ENCODE peak calls at places on chromosomes 3 and 15, in eight cellular contexts. One of them, this sample, is unnamed.

GRCh38 chr3:48628277-48629017 is 6.8 kb downstream of the SLC26A6 start:
- DNase-seq in A549: no peak
- DNase-seq in hepatocyte: no peak
- DNase-seq in spleen: no peak
- DNase-seq in psoas muscle: no peak
- DNase-seq in H9: no peak
- DNase-seq in PC-3: no peak
- DNase-seq in body of pancreas: no peak
- DNase-seq in this sample: no peak

GRCh38 chr3:156233875-156234274 is 113.5 kb downstream of the KCNAB1 start:
- DNase-seq in A549: no peak
- DNase-seq in hepatocyte: no peak
- DNase-seq in spleen: no peak
- DNase-seq in psoas muscle: no peak
- DNase-seq in H9: no peak
- DNase-seq in PC-3: no peak
- DNase-seq in body of pancreas: no peak
- DNase-seq in this sample: no peak

GRCh38 chr3:60542981-60543380 is 708.3 kb downstream of the FHIT start:
- DNase-seq in A549: no peak
- DNase-seq in hepatocyte: peak; percentile 36
- DNase-seq in spleen: no peak
- DNase-seq in psoas muscle: no peak
- DNase-seq in H9: no peak
- DNase-seq in PC-3: no peak
- DNase-seq in body of pancreas: no peak
- DNase-seq in this sample: no peak

GRCh38 chr3:66407281-66408218 is 93.3 kb downstream of the LRIG1 start:
- DNase-seq in A549: peak; percentile 29
- DNase-seq in hepatocyte: peak; percentile 74
- DNase-seq in spleen: peak; percentile 91
- DNase-seq in psoas muscle: peak; percentile 78
- DNase-seq in H9: peak; percentile 85
- DNase-seq in PC-3: peak; percentile 67
- DNase-seq in body of pancreas: peak; percentile 85
- DNase-seq in this sample: no peak

GRCh38 chr15:65981837-65982696 is 112.8 kb downstream of the RAB11A start:
- DNase-seq in A549: no peak
- DNase-seq in hepatocyte: peak; percentile 69
- DNase-seq in spleen: peak; percentile 86
- DNase-seq in psoas muscle: no peak
- DNase-seq in H9: peak; percentile 93
- DNase-seq in PC-3: no peak
- DNase-seq in body of pancreas: peak; percentile 65
- DNase-seq in this sample: peak; percentile 83

GRCh38 chr3:48405343-48405881 is 24.5 kb downstream of the PLXNB1 start:
- DNase-seq in A549: no peak
- DNase-seq in hepatocyte: no peak
- DNase-seq in spleen: peak; percentile 64
- DNase-seq in psoas muscle: peak; percentile 10
- DNase-seq in H9: no peak
- DNase-seq in PC-3: no peak
- DNase-seq in body of pancreas: peak; percentile 4
- DNase-seq in this sample: peak; percentile 22

GRCh38 chr3:58577269-58577821 is at the start of gene FAM107A:
- DNase-seq in A549: peak; percentile 30
- DNase-seq in hepatocyte: no peak
- DNase-seq in spleen: peak; percentile 30
- DNase-seq in psoas muscle: no peak
- DNase-seq in H9: peak; percentile 85
- DNase-seq in PC-3: peak; percentile 33
- DNase-seq in body of pancreas: peak; percentile 52
- DNase-seq in this sample: no peak

GRCh38 chr15:43187544-43188155 is 2.4 kb downstream of the CCNDBP1 start:
- DNase-seq in A549: peak; percentile 51
- DNase-seq in hepatocyte: peak; percentile 73
- DNase-seq in spleen: no peak
- DNase-seq in psoas muscle: no peak
- DNase-seq in H9: no peak
- DNase-seq in PC-3: peak; percentile 76
- DNase-seq in body of pancreas: no peak
- DNase-seq in this sample: no peak

GRCh38 chr3:187255314-187255713 is 36.2 kb downstream of the MASP1 start:
- DNase-seq in A549: no peak
- DNase-seq in hepatocyte: no peak
- DNase-seq in spleen: no peak
- DNase-seq in psoas muscle: no peak
- DNase-seq in H9: no peak
- DNase-seq in PC-3: no peak
- DNase-seq in body of pancreas: no peak
- DNase-seq in this sample: no peak

GRCh38 chr3:17135696-17136095 is 250.9 kb downstream of the PLCL2 start:
- DNase-seq in A549: no peak
- DNase-seq in hepatocyte: no peak
- DNase-seq in spleen: no peak
- DNase-seq in psoas muscle: no peak
- DNase-seq in H9: no peak
- DNase-seq in PC-3: no peak
- DNase-seq in body of pancreas: no peak
- DNase-seq in this sample: no peak

GRCh38 chr3:73723596-73723995 is 98.9 kb upstream of the PDZRN3 start:
- DNase-seq in A549: no peak
- DNase-seq in hepatocyte: no peak
- DNase-seq in spleen: no peak
- DNase-seq in psoas muscle: no peak
- DNase-seq in H9: no peak
- DNase-seq in PC-3: no peak
- DNase-seq in body of pancreas: no peak
- DNase-seq in this sample: no peak

GRCh38 chr3:73727117-73727802 is 102.5 kb upstream of the PDZRN3 start:
- DNase-seq in A549: no peak
- DNase-seq in hepatocyte: peak; percentile 54
- DNase-seq in spleen: no peak
- DNase-seq in psoas muscle: peak; percentile 46
- DNase-seq in H9: peak; percentile 37
- DNase-seq in PC-3: no peak
- DNase-seq in body of pancreas: peak; percentile 9
- DNase-seq in this sample: no peak

GRCh38 chr3:73733796-73734195 is 109.1 kb upstream of the PDZRN3 start:
- DNase-seq in A549: no peak
- DNase-seq in hepatocyte: no peak
- DNase-seq in spleen: no peak
- DNase-seq in psoas muscle: no peak
- DNase-seq in H9: no peak
- DNase-seq in PC-3: no peak
- DNase-seq in body of pancreas: no peak
- DNase-seq in this sample: no peak

GRCh38 chr3:73729969-73730440 is 105.3 kb upstream of the PDZRN3 start:
- DNase-seq in A549: no peak
- DNase-seq in hepatocyte: peak; percentile 12
- DNase-seq in spleen: no peak
- DNase-seq in psoas muscle: peak; percentile 72
- DNase-seq in H9: no peak
- DNase-seq in PC-3: no peak
- DNase-seq in body of pancreas: peak; percentile 10
- DNase-seq in this sample: peak; percentile 71

DNA sequence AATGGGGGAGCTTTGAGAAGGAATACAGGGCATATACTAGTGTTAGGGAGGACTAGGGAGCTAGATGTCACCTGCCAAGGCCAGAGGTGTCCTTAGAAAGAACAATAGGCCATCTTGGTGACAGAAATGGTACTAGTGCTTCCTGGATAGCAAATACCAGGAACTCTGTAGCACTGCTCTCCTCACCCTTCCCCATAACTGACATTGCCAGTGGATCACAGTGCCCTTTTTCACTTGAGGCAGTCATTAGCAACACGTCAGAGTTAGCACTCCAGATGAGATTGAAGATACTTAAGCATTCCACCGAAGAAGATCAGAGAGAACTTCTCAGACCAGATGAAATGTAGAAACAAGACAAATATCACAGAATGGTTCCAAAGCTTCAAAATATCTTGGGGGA is 103.1 kb upstream of the PDZRN3 start:
- DNase-seq in A549: no peak
- DNase-seq in hepatocyte: no peak
- DNase-seq in spleen: no peak
- DNase-seq in psoas muscle: no peak
- DNase-seq in H9: no peak
- DNase-seq in PC-3: no peak
- DNase-seq in body of pancreas: no peak
- DNase-seq in this sample: no peak
- H3K27ac ChIP-seq in A549: no peak overlapping the region
- H3K27ac ChIP-seq in hepatocyte: peak overlapping the region; percentile 77
- H3K27ac ChIP-seq in spleen: peak overlapping the region; percentile 45
- H3K27ac ChIP-seq in psoas muscle: peak overlapping the region; percentile 60
- H3K27ac ChIP-seq in H9: no peak overlapping the region
- H3K27ac ChIP-seq in PC-3: no peak overlapping the region
- H3K27ac ChIP-seq in body of pancreas: no peak overlapping the region
- H3K27ac ChIP-seq in this sample: peak overlapping the region; percentile 75

DNA sequence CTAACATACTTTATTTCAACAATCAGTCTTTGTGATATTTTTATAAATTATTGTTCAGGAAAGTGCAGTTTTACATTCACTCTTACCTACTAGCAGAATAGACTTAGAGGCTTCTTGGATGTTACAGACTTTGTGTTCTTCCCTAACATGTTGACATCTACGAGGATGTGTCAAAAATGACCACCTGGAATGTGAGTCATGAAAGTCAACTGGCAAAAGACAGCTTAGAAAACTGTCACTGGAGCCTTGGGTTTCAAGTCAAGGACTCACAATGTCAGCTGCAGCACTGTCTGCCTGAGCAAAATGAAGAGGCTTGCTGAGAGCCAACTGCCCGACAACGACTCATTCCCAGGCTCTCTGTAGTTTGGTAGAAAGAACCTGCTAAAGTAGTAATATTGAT is 91.5 kb downstream of the CERS3 start:
- DNase-seq in A549: no peak
- DNase-seq in hepatocyte: no peak
- DNase-seq in spleen: no peak
- DNase-seq in psoas muscle: no peak
- DNase-seq in H9: no peak
- DNase-seq in PC-3: no peak
- DNase-seq in body of pancreas: no peak
- DNase-seq in this sample: no peak
- H3K4me1 ChIP-seq in A549: no peaks in the 10 kb centered on the region
- H3K4me1 ChIP-seq in hepatocyte: no peaks in the 10 kb centered on the region
- H3K4me1 ChIP-seq in spleen: peaks cover 4% of the 10 kb centered on the region
- H3K4me1 ChIP-seq in psoas muscle: peaks cover 12% of the 10 kb centered on the region
- H3K4me1 ChIP-seq in H9: peaks cover 2% of the 10 kb centered on the region
- H3K4me1 ChIP-seq in PC-3: no peaks in the 10 kb centered on the region
- H3K4me1 ChIP-seq in body of pancreas: no peaks in the 10 kb centered on the region
- H3K4me1 ChIP-seq in this sample: no peaks in the 10 kb centered on the region

GRCh38 chr3:8608041-8608790 is 36.4 kb downstream of the SSUH2 start:
- DNase-seq in A549: no peak
- DNase-seq in hepatocyte: no peak
- DNase-seq in spleen: no peak
- DNase-seq in psoas muscle: no peak
- DNase-seq in H9: no peak
- DNase-seq in PC-3: no peak
- DNase-seq in body of pancreas: no peak
- DNase-seq in this sample: no peak

GRCh38 chr3:8608791-8609171 is 35.8 kb downstream of the SSUH2 start:
- DNase-seq in A549: no peak
- DNase-seq in hepatocyte: no peak
- DNase-seq in spleen: no peak
- DNase-seq in psoas muscle: no peak
- DNase-seq in H9: no peak
- DNase-seq in PC-3: no peak
- DNase-seq in body of pancreas: no peak
- DNase-seq in this sample: no peak

GRCh38 chr3:8606666-8607065 is 37.9 kb downstream of the SSUH2 start:
- DNase-seq in A549: no peak
- DNase-seq in hepatocyte: no peak
- DNase-seq in spleen: no peak
- DNase-seq in psoas muscle: no peak
- DNase-seq in H9: no peak
- DNase-seq in PC-3: no peak
- DNase-seq in body of pancreas: no peak
- DNase-seq in this sample: no peak

GRCh38 chr3:8604988-8605387 is 39.6 kb downstream of the SSUH2 start:
- DNase-seq in A549: no peak
- DNase-seq in hepatocyte: no peak
- DNase-seq in spleen: no peak
- DNase-seq in psoas muscle: no peak
- DNase-seq in H9: no peak
- DNase-seq in PC-3: no peak
- DNase-seq in body of pancreas: no peak
- DNase-seq in this sample: no peak

DNA sequence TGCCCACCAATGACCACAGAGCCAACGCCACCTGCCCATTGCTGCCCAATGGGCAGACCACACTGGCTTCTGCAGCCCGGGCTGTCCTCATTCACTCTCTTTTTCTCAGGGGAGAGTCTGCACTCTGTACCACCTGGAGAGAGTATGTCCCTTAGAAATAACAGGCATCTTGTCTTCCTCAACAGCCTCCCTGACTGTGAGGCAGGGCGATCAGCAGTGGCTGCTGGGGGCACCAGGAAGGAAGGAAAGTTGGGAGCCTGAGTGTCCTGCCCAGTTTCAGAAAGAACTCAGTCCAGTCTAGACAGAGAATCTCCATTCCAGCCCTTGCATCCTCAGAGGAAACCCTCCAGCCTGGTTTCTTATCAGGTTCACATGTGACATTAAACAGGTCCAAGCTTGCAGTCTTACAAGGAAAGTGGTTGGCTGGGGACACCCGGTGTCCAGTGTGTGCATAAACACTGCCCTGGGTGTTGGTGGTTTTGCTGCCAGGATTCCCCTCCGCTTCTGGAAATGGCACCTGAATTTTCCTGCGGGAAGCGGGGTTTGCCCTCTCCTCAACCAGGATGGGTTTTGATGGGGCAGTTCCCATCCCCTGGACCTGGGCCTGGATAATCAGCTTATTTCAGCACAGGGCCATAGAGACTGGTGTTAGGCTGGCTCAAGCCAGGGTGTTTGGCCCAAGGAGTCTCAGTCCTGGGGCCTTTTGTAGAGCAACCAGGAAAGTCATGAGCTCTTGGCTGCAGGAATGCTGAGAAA is 37.1 kb downstream of the SSUH2 start:
- DNase-seq in A549: peak; percentile 64
- DNase-seq in hepatocyte: peak; percentile 84
- DNase-seq in spleen: no peak
- DNase-seq in psoas muscle: peak; percentile 61
- DNase-seq in H9: peak; percentile 43
- DNase-seq in PC-3: peak; percentile 74
- DNase-seq in body of pancreas: peak; percentile 69
- DNase-seq in this sample: no peak
- TF ChIP-seq CTCF in A549: peak; percentile 37
- TF ChIP-seq CTCF in hepatocyte: peak; percentile 66
- TF ChIP-seq CTCF in spleen: peak; percentile 58
- TF ChIP-seq CTCF in psoas muscle: peak; percentile 80
- TF ChIP-seq CTCF in H9: peak; percentile 67
- TF ChIP-seq CTCF in PC-3: peak; percentile 80
- TF ChIP-seq CTCF in body of pancreas: peak; percentile 80
- TF ChIP-seq CTCF in this sample: peak; percentile 44

DNA sequence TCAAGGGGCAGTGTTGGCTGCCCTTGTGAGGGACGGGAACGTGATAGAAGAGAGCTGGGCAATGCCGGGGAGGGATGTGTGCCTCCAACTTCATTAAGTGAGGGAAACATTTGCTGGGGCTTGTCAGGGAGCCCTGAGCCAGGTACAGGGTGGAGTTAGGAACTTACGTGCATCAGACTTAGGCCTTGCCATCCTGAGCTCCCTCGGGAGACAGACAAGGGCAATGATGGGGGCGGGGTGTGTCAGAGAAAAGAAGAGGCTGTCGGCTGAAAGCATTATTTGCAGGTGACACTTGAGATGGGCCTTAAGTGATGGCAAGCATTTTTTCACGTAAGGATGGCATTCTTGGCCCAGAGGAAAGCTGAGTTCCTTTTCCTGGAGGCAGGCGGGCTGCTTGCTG is 1.6 kb downstream of the FAM131A start:
- DNase-seq in A549: no peak
- DNase-seq in hepatocyte: no peak
- DNase-seq in spleen: no peak
- DNase-seq in psoas muscle: no peak
- DNase-seq in H9: no peak
- DNase-seq in PC-3: no peak
- DNase-seq in body of pancreas: no peak
- DNase-seq in this sample: no peak
- H3K27ac ChIP-seq in A549: no peak overlapping the region
- H3K27ac ChIP-seq in hepatocyte: peak overlapping the region; percentile 10
- H3K27ac ChIP-seq in spleen: no peak overlapping the region
- H3K27ac ChIP-seq in psoas muscle: peak overlapping the region; percentile 90
- H3K27ac ChIP-seq in H9: no peak overlapping the region
- H3K27ac ChIP-seq in PC-3: no peak overlapping the region
- H3K27ac ChIP-seq in body of pancreas: peak overlapping the region; percentile 96
- H3K27ac ChIP-seq in this sample: no peak overlapping the region